ENCODE peak calls at places on chromosomes 4 and X, in ten cellular contexts. Y, F, S, R, Q, J, E, L, N and O are unnamed samples.

GRCh38 chr4:130573742-130574141 is 1477.8 kb downstream of the C4orf33 start:
- DNase-seq in Y (no peak), S (no peak), J (no peak), F (no peak), L (no peak), Q (no peak), N (no peak), E (no peak), R (no peak), O (no peak)

GRCh38 chr4:15755321-15755750 is 22.8 kb upstream of the CD38 start:
- DNase-seq in R (no peak), Q (peak), Y (no peak), S (no peak), N (no peak), L (peak), E (peak), F (no peak), J (no peak), O (peak)

GRCh38 chr4:109302366-109303140 is at the start of gene COL25A1:
- DNase-seq in J (peak), L (peak), Q (peak), E (peak), N (no peak), S (peak), F (no peak), R (peak), Y (peak), O (no peak)

GRCh38 chrX:154516655-154517100 is 646 bp upstream of the FAM3A start:
- DNase-seq in F (no peak), E (peak), Q (peak), N (no peak), R (no peak), Y (no peak), S (no peak), L (peak), J (no peak), O (no peak)

GRCh38 chr4:48388504-48389154 is 47.3 kb downstream of the SLAIN2 start:
- DNase-seq in R (no peak), Y (no peak), N (no peak), F (no peak), L (peak), J (no peak), Q (peak), S (no peak), E (peak), O (no peak)

GRCh38 chrX:48754124-48754667 is 7.4 kb upstream of the GLOD5 start:
- DNase-seq in Y (no peak), E (no peak), F (no peak), L (no peak), J (no peak), S (no peak), R (no peak), N (no peak), Q (peak), O (no peak)

GRCh38 chr4:35494955-35495354 is 749.4 kb downstream of the ARAP2 start:
- DNase-seq in L (no peak), E (no peak), F (no peak), R (no peak), S (peak), Y (peak), Q (no peak), N (no peak), J (peak), O (no peak)

GRCh38 chrX:13293700-13294099 is 26.2 kb downstream of the ATXN3L start:
- DNase-seq in R (no peak), Y (no peak), S (no peak), J (no peak), Q (no peak), L (peak), F (no peak), E (no peak), N (no peak), O (no peak)

GRCh38 chr4:156374069-156374468 is 420.4 kb upstream of the CTSO start:
- DNase-seq in Y (no peak), R (no peak), Q (no peak), N (no peak), J (no peak), S (no peak), E (no peak), L (no peak), F (no peak), O (peak)

GRCh38 chr4:1249731-1250526 is 999 bp upstream of the CTBP1 start:
- DNase-seq in S (peak), L (peak), Q (peak), J (peak), E (peak), F (no peak), Y (peak), N (no peak), R (peak), O (no peak)

GRCh38 chrX:15524417-15524816 is 23.8 kb downstream of the BMX start:
- DNase-seq in Y (no peak), Q (peak), S (no peak), R (no peak), N (no peak), L (peak), J (no peak), E (peak), F (no peak), O (peak)

GRCh38 chr4:35087216-35087615 is 1157.1 kb downstream of the ARAP2 start:
- DNase-seq in J (no peak), S (no peak), Y (no peak), F (no peak), N (no peak), L (no peak), R (no peak), Q (no peak), E (no peak), O (no peak)

GRCh38 chr4:83010111-83010521 is 507 bp downstream of the LIN54 start:
- DNase-seq in L (peak), E (peak), R (no peak), Y (no peak), Q (peak), N (no peak), F (no peak), J (no peak), S (no peak), O (no peak)

GRCh38 chr4:65535128-65535527 is 135.2 kb downstream of the EPHA5 start:
- DNase-seq in Q (no peak), L (peak), R (no peak), Y (no peak), J (no peak), F (no peak), S (no peak), N (no peak), E (no peak), O (no peak)

GRCh38 chr4:184782731-184783472 is 42.9 kb downstream of the ACSL1 start:
- DNase-seq in N (no peak), J (no peak), Y (peak), R (no peak), F (no peak), S (no peak), L (no peak), E (no peak), Q (no peak), O (no peak)

GRCh38 chr4:143397887-143398286 is 61.2 kb downstream of the GAB1 start:
- DNase-seq in R (no peak), F (no peak), E (no peak), S (no peak), L (no peak), Q (no peak), J (no peak), N (no peak), Y (no peak), O (no peak)

GRCh38 chr4:113584407-113585150 is 177.0 kb downstream of the CAMK2D start:
- DNase-seq in R (no peak), Y (no peak), Q (peak), L (peak), N (no peak), J (no peak), S (no peak), F (no peak), E (peak), O (peak)

GRCh38 chrX:123487226-123487625 is 245.6 kb downstream of the THOC2 start:
- DNase-seq in N (no peak), S (no peak), Y (no peak), R (no peak), J (no peak), E (no peak), F (no peak), Q (no peak), L (peak), O (no peak)

GRCh38 chr4:42904986-42905385 is 12.5 kb downstream of the GRXCR1 start:
- DNase-seq in R (no peak), Y (no peak), S (no peak), L (no peak), J (no peak), N (no peak), E (no peak), F (no peak), Q (no peak), O (no peak)

GRCh38 chrX:11341274-11342256 is 48.4 kb downstream of the AMELX start:
- DNase-seq in J (peak), S (no peak), Y (no peak), L (peak), Q (peak), E (peak), F (peak), R (peak), N (peak), O (peak)

GRCh38 chr4:61204353-61204752 is 4.2 kb downstream of the ADGRL3 start:
- DNase-seq in Y (no peak), S (no peak), R (no peak), E (peak), Q (peak), N (no peak), F (no peak), J (no peak), L (peak), O (peak)

GRCh38 chrX:139025822-139026221 is 314.3 kb upstream of the FGF13 start:
- DNase-seq in J (no peak), R (no peak), F (no peak), E (no peak), N (no peak), Q (no peak), S (no peak), Y (no peak), L (no peak), O (no peak)

GRCh38 chrX:139023531-139023930 is 312.0 kb upstream of the FGF13 start:
- DNase-seq in E (no peak), S (no peak), L (no peak), Q (no peak), N (no peak), F (no peak), R (no peak), Y (no peak), J (no peak), O (no peak)

GRCh38 chrX:139020793-139021192 is 309.3 kb upstream of the FGF13 start:
- DNase-seq in F (no peak), R (no peak), L (no peak), S (no peak), Q (no peak), E (no peak), N (no peak), Y (no peak), J (no peak), O (no peak)

DNA sequence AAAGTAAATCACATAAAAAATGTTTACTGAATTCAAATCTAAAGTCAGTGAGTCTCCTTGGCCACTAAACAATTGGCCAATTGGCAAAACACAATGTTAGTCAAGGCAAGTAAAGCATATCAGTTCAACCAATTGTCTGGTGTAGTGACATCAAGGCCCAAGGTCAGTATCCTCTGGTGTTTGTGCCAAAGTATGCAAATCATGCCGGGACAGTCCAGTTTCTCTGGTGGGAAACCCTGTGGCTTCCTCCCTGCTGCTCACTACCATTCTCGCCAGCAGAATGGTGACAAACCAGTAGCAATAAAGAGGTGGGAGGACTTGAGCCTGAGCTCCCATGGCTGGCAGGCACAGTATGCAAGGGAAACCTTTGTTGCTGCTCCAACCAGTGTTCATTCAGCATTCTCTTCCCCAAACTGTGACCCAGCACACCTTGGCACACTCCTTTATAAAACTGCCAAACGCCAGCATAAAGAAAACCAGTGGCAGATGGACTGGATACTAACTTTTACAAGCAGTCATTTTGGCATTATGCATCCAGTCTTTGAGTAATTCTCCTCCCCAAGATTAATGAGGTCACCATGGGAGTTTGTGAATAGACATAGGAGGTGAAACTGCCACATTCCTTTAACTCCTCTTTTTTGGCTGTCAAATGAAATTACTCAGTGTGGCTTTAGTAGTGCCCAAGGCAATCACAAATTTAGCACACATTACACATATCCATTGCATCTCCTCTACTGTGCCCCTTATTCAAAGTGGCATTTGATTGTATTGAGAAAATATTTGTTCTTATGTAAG is 315.1 kb upstream of the FGF13 start:
- DNase-seq in Q (no peak), F (no peak), Y (no peak), R (no peak), S (no peak), N (no peak), L (peak), J (no peak), E (no peak), O (no peak)
- TF ChIP-seq CTCF in Q (no peak), F (no peak), Y (no peak), R (no peak), S (no peak), N (no peak), L (no peak), J (no peak), E (no peak), O (no peak)

GRCh38 chr4:161650812-161651211 is 513.0 kb downstream of the FSTL5 start:
- DNase-seq in R (no peak), Y (no peak), J (no peak), S (no peak), Q (no peak), E (no peak), F (no peak), L (no peak), N (no peak), O (no peak)
- H3K4me3 ChIP-seq in R (no peak), Y (no peak), J (no peak), S (no peak), Q (no peak), E (no peak), F (no peak), L (no peak), N (no peak), O (no peak)

DNA sequence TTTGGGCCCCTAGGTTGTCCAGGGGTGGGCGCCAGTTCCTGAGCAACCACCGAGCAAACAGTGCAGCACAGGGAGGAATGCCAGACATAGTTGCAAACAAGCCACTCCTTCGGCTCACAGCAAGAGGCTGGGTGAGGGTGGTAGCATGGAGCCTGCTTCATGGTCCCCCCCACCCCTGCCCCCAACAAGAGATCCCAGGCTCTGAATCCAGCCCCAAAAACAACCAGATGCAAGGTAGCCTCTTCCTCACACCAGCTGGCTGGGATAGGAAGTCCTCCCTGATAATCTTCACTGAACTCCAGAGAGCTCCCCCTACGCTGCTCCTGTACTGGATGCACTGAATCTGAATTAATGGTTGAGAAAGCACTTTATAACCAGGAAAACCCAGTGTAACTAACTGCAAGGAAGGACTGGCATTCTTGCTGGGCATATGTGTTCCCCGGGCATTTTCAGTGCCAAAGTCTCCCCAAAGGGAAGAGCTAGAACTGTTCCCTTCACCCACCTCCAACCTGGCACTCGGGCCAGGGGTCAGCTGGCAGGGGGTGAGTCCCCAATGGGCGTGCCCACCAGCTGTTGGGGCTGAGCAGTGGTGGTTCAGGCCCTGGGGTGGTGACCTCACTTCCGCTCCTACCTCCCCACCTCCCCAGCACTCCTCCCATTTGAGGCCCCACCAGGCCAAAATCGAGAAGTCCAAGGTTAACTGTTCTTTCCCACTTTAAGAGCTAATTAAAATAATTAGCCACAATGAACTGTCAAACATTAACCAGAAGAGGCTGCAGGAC is 1.5 kb downstream of the ELF4 start:
- DNase-seq in J (peak), R (no peak), Y (peak), N (no peak), L (no peak), Q (no peak), E (no peak), F (no peak), S (no peak), O (no peak)
- TF ChIP-seq CTCF in J (no peak), R (no peak), Y (no peak), N (no peak), L (no peak), Q (peak), E (no peak), F (no peak), S (no peak), O (no peak)

GRCh38 chr4:3387154-3387942 is 54.4 kb upstream of the HGFAC start:
- DNase-seq in R (peak), F (no peak), L (no peak), E (no peak), N (no peak), S (peak), Y (peak), Q (no peak), J (peak), O (no peak)

GRCh38 chr4:3387943-3388348 is 53.8 kb upstream of the HGFAC start:
- DNase-seq in R (peak), Y (peak), J (peak), F (peak), N (peak), E (peak), L (peak), S (peak), Q (no peak), O (no peak)

GRCh38 chr4:3388461-3389185 is 53.1 kb upstream of the HGFAC start:
- DNase-seq in Y (peak), Q (peak), N (no peak), E (peak), L (peak), J (peak), S (peak), R (peak), F (no peak), O (no peak)

GRCh38 chr4:3389879-3390840 is 51.6 kb upstream of the HGFAC start:
- DNase-seq in J (peak), Y (no peak), L (no peak), F (no peak), S (peak), R (peak), N (no peak), E (no peak), Q (no peak), O (no peak)

GRCh38 chr4:3389186-3389878 is 52.4 kb upstream of the HGFAC start:
- DNase-seq in J (peak), L (no peak), Y (peak), N (no peak), F (no peak), E (no peak), S (peak), R (peak), Q (no peak), O (no peak)
- H3K4me3 ChIP-seq in J (peak), L (peak), Y (peak), N (peak), F (peak), E (peak), S (no peak), R (peak), Q (peak), O (peak)

DNA sequence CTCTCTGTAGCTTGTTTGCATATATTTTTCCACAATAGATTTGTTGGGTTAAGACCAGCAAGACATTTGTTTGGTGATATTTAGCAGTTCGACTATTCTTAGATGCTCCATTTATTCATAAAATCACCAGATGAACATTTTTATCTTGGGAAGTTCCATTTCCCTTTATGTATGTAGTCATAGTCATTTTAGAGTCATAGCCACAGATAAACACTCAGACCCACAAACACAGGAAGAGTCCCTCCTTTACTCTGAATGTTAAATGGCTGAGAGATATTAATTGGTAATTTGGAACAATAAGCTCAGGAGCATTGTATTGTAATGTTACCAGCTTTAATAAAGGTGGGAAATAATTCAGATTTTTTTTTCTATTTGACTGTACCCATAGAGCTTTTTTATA is 1608.7 kb downstream of the STIM2 start:
- DNase-seq in Q (no peak), E (no peak), N (no peak), S (no peak), F (no peak), J (no peak), L (no peak), Y (no peak), R (no peak), O (no peak)
- TF ChIP-seq CTCF in Q (no peak), E (no peak), N (no peak), S (no peak), F (no peak), J (no peak), L (no peak), Y (no peak), R (no peak), O (no peak)

GRCh38 chr4:133152330-133152791 is 3.3 kb downstream of the PCDH10 start:
- DNase-seq in J (no peak), Q (peak), L (peak), N (no peak), S (no peak), F (no peak), E (peak), Y (no peak), R (no peak), O (no peak)
- H3K4me3 ChIP-seq in J (peak), Q (peak), L (peak), N (peak), S (no peak), F (peak), E (peak), Y (peak), R (peak), O (peak)

GRCh38 chr4:13956947-13957346 is 329.4 kb upstream of the BOD1L1 start:
- DNase-seq in R (no peak), S (no peak), J (no peak), Y (no peak), Q (no peak), F (no peak), N (no peak), E (no peak), L (no peak), O (no peak)

GRCh38 chr4:13947921-13948320 is 320.4 kb upstream of the BOD1L1 start:
- DNase-seq in L (no peak), J (no peak), S (no peak), Y (no peak), R (no peak), E (no peak), Q (no peak), F (no peak), N (no peak), O (no peak)

GRCh38 chr4:13950491-13950890 is 323.0 kb upstream of the BOD1L1 start:
- DNase-seq in F (no peak), Q (no peak), L (no peak), Y (no peak), E (no peak), J (no peak), S (no peak), R (no peak), N (no peak), O (no peak)

GRCh38 chr4:13955551-13955950 is 328.0 kb upstream of the BOD1L1 start:
- DNase-seq in S (no peak), L (no peak), R (no peak), F (no peak), N (no peak), Q (no peak), J (no peak), Y (no peak), E (no peak), O (no peak)

GRCh38 chr4:13953083-13953482 is 325.6 kb upstream of the BOD1L1 start:
- DNase-seq in J (no peak), E (no peak), Y (no peak), S (peak), N (no peak), R (no peak), L (no peak), Q (peak), F (no peak), O (no peak)
- TF ChIP-seq CTCF in J (no peak), E (no peak), Y (no peak), S (no peak), N (no peak), R (no peak), L (no peak), Q (peak), F (no peak), O (no peak)

GRCh38 chr4:68907788-68908700 is 43.6 kb downstream of the UGT2A3 start:
- DNase-seq in L (peak), Q (no peak), F (no peak), Y (no peak), E (peak), J (no peak), R (no peak), S (no peak), N (no peak), O (no peak)

GRCh38 chr4:68905598-68906237 is 45.9 kb downstream of the UGT2A3 start:
- DNase-seq in R (no peak), J (no peak), Q (peak), E (peak), Y (no peak), L (peak), S (no peak), F (no peak), N (no peak), O (no peak)

GRCh38 chr4:68907230-68907629 is 44.4 kb downstream of the UGT2A3 start:
- DNase-seq in E (peak), J (no peak), Q (no peak), R (no peak), N (no peak), Y (no peak), L (peak), S (no peak), F (no peak), O (no peak)

GRCh38 chr4:68906238-68907137 is 45.1 kb downstream of the UGT2A3 start:
- DNase-seq in R (no peak), Y (no peak), S (peak), E (peak), L (peak), J (no peak), N (no peak), F (no peak), Q (no peak), O (no peak)

GRCh38 chr4:68904786-68905185 is 46.8 kb downstream of the UGT2A3 start:
- DNase-seq in F (no peak), J (no peak), N (no peak), Y (no peak), L (no peak), R (no peak), Q (no peak), S (no peak), E (no peak), O (no peak)
- H3K4me3 ChIP-seq in F (no peak), J (no peak), N (no peak), Y (no peak), L (no peak), R (no peak), Q (no peak), S (no peak), E (no peak), O (no peak)